ENCODE peak calls at places on chromosomes 5 and 9, in four cellular contexts. L is SW480; I is CD8-positive, alpha-beta T cell; O is spleen. W is an unnamed sample.

GRCh38 chr5:65926893-65927292 is 518 bp downstream of the ERBIN start:
- DNase-seq in L (peak), I (peak), O (no peak), W (no peak)

GRCh38 chr9:84736076-84736475 is 66.5 kb downstream of the NTRK2 start:
- DNase-seq in O (no peak), I (no peak), L (no peak), W (no peak)

GRCh38 chr9:89593776-89594427 is 10.9 kb upstream of the GADD45G start:
- DNase-seq in I (peak), O (peak), L (peak), W (peak)

GRCh38 chr9:38127271-38127839 is 58.3 kb upstream of the SHB start:
- DNase-seq in I (no peak), L (no peak), O (no peak), W (no peak)

GRCh38 chr5:164188733-164189148 is 683.3 kb downstream of the MAT2B start:
- DNase-seq in L (peak), I (no peak), O (no peak), W (no peak)

GRCh38 chr5:125746936-125747335 is 676.3 kb upstream of the GRAMD2B start:
- DNase-seq in I (no peak), O (no peak), L (no peak), W (no peak)

GRCh38 chr5:19880859-19881436 is 107.1 kb downstream of the CDH18 start:
- DNase-seq in I (no peak), O (no peak), L (peak), W (no peak)

GRCh38 chr5:78974011-78974410 is 11.1 kb downstream of the ARSB start:
- DNase-seq in I (no peak), O (no peak), L (no peak), W (no peak)

GRCh38 chr5:113255105-113255504 is 179.7 kb downstream of the TSSK1B start:
- DNase-seq in O (no peak), I (no peak), L (no peak), W (no peak)

GRCh38 chr9:83034026-83034425 is 28.9 kb downstream of the RASEF start:
- DNase-seq in O (no peak), L (no peak), I (no peak), W (no peak)

GRCh38 chr9:115004535-115004934 is 74.1 kb upstream of the TNFSF8 start:
- DNase-seq in I (no peak), O (no peak), L (no peak), W (no peak)

GRCh38 chr5:135443329-135443960 is 3.7 kb downstream of the DCANP1 start:
- DNase-seq in I (no peak), O (no peak), L (no peak), W (peak)

GRCh38 chr5:141484499-141485304 is at the start of gene PCDHGC4:
- DNase-seq in I (no peak), L (no peak), O (no peak), W (no peak)

GRCh38 chr5:137778772-137779564 is 24.8 kb upstream of the HNRNPA0 start:
- DNase-seq in L (peak), O (no peak), I (no peak), W (no peak)

GRCh38 chr5:76145945-76146344 is 62.8 kb downstream of the SV2C start:
- DNase-seq in I (no peak), O (no peak), L (peak), W (no peak)

GRCh38 chr5:149127394-149127955 is 13.8 kb upstream of the ABLIM3 start:
- DNase-seq in L (no peak), I (no peak), O (no peak), W (no peak)

GRCh38 chr9:110241491-110242321 is 14.6 kb downstream of the TXN start:
- DNase-seq in O (no peak), L (no peak), I (no peak), W (no peak)

GRCh38 chr5:2867373-2867933 is 116.0 kb upstream of the IRX2 start:
- DNase-seq in O (no peak), I (no peak), L (no peak), W (peak)

W was measured in upper lobe of right lung.